ENCODE peak calls at places on chromosomes 5 and 9, in four cellular contexts. One of them, this sample, is unnamed.

GRCh38 chr5:179234563-179235135 is 110.6 kb downstream of the ADAMTS2 start:
- DNase-seq in RWPE1: no peak
- DNase-seq in MM.1S: no peak
- DNase-seq in HFFc6: no peak
- DNase-seq in this sample: no peak

GRCh38 chr5:133962801-133963476 is 5.5 kb downstream of the C5orf15 start:
- DNase-seq in MM.1S: no peak
- DNase-seq in RWPE1: no peak
- DNase-seq in HFFc6: peak; percentile 52
- DNase-seq in this sample: no peak

GRCh38 chr9:113525831-113526230 is 62.3 kb downstream of the RGS3 start:
- DNase-seq in HFFc6: no peak
- DNase-seq in MM.1S: no peak
- DNase-seq in RWPE1: no peak
- DNase-seq in this sample: no peak

GRCh38 chr5:158234323-158235158 is 375.6 kb upstream of the CLINT1 start:
- DNase-seq in HFFc6: no peak
- DNase-seq in RWPE1: no peak
- DNase-seq in MM.1S: no peak
- DNase-seq in this sample: no peak

GRCh38 chr5:79753863-79754645 is 64.4 kb downstream of the CMYA5 start:
- DNase-seq in HFFc6: no peak
- DNase-seq in RWPE1: no peak
- DNase-seq in MM.1S: no peak
- DNase-seq in this sample: no peak

GRCh38 chr9:134559013-134559412 is 82.6 kb upstream of the COL5A1 start:
- DNase-seq in MM.1S: no peak
- DNase-seq in RWPE1: no peak
- DNase-seq in HFFc6: no peak
- DNase-seq in this sample: no peak

GRCh38 chr5:80516826-80517225 is 28.9 kb downstream of the FAM151B start:
- DNase-seq in MM.1S: no peak
- DNase-seq in RWPE1: peak; percentile 85
- DNase-seq in HFFc6: peak; percentile 76
- DNase-seq in this sample: peak; percentile 15

GRCh38 chr5:110908848-110909247 is 162.7 kb upstream of the TSLP start:
- DNase-seq in HFFc6: no peak
- DNase-seq in MM.1S: no peak
- DNase-seq in RWPE1: no peak
- DNase-seq in this sample: no peak

GRCh38 chr5:78592735-78593386 is 55.7 kb downstream of the LHFPL2 start:
- DNase-seq in HFFc6: no peak
- DNase-seq in MM.1S: no peak
- DNase-seq in RWPE1: no peak
- DNase-seq in this sample: no peak

GRCh38 chr5:64883912-64884311 is 115.2 kb downstream of the CWC27 start:
- DNase-seq in HFFc6: no peak
- DNase-seq in MM.1S: no peak
- DNase-seq in RWPE1: no peak
- DNase-seq in this sample: no peak

GRCh38 chr5:76807296-76807695 is 11.5 kb upstream of the F2RL1 start:
- DNase-seq in RWPE1: peak; percentile 79
- DNase-seq in HFFc6: peak; percentile 79
- DNase-seq in MM.1S: no peak
- DNase-seq in this sample: no peak

DNA sequence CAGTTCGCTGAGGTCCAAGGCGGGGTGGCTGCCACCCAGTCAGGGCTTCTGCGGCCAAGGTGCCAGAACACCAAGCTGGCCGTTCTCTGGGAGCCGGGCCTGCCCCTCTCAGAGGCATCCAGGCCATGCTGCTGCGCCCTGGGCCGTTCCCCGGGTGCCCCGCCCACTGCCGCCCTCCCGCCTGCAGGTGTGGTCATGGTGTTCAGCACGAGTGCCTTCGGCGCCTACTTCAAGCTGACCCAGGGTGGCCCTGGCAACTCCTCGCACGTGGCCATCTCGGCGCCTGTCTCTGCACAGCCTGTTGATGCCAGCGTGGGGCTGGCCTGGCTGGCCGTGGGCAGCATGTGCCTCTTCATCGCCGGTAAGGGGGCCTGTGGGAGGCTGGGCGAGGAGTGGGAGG is 7.7 kb downstream of the SLC2A8 start:
- DNase-seq in RWPE1: no peak
- DNase-seq in MM.1S: no peak
- DNase-seq in HFFc6: no peak
- DNase-seq in this sample: no peak
- TF ChIP-seq CTCF in RWPE1: no peak
- TF ChIP-seq CTCF in MM.1S: no peak
- TF ChIP-seq CTCF in HFFc6: no peak
- TF ChIP-seq CTCF in this sample: no peak

DNA sequence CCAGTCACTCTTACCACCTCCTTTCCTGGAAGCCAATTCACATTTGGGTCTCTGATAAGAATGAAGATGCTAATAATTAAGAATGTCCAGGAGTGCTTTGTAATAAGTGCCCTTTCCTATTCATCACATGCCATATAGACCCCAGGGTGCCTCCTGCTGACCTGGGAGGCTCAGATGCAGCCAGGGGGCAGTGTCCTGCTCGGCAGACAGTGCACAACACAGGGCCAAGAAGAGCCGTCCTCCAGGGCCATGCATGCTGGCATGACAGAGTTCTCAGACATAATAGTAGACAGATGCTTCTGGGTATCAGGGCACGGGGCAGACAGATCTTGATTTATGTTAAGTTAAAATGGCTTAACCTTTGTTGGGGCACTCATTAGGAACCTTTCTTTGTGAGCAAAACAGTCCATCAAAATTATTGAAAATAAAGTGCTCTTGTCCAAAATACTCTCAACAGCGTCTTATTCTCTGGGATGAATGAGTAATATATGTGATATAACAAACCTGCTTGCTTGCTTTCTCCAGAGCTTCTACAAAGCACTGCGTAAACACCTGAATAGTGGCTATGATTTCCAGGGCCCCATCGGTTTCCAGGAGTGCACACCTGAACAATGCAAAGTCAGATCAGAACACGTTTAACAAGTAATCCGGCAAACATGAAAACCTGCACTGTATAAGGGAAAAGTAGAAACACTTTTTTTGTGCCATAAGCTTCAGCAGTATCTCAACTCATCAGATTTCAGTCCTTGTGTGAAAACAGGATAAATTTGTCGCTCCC is 192.7 kb downstream of the FANCC start:
- DNase-seq in HFFc6: no peak
- DNase-seq in MM.1S: no peak
- DNase-seq in RWPE1: no peak
- DNase-seq in this sample: no peak
- TF ChIP-seq CTCF in HFFc6: peak; percentile 60
- TF ChIP-seq CTCF in MM.1S: no peak
- TF ChIP-seq CTCF in RWPE1: no peak
- TF ChIP-seq CTCF in this sample: no peak

DNA sequence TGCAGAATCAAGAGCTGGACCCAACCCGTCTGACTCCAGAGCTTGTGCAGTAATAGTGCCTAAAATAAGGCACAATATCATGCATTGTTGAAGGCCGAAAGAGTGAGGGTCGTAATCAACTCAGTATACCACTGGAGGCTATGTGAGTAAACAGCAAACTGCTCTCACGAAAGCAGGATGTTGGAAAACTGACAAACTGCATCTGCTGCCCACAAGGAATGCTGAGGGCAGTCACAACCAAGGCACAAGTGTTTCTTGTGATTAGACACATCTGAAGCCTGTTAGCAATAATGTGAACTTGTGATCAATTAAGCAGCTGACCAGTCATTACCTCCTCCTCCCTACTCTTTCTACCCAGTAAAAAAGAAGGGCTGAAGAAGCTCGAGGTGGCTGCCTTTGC is 48.8 kb downstream of the TRPM3 start:
- DNase-seq in HFFc6: no peak
- DNase-seq in RWPE1: no peak
- DNase-seq in MM.1S: no peak
- DNase-seq in this sample: no peak
- TF ChIP-seq CTCF in HFFc6: no peak
- TF ChIP-seq CTCF in RWPE1: no peak
- TF ChIP-seq CTCF in MM.1S: no peak
- TF ChIP-seq CTCF in this sample: no peak

GRCh38 chr9:82498918-82499317 is 510.3 kb downstream of the SPATA31D1 start:
- DNase-seq in RWPE1: no peak
- DNase-seq in HFFc6: no peak
- DNase-seq in MM.1S: no peak
- DNase-seq in this sample: no peak

GRCh38 chr9:82499337-82499736 is 510.8 kb downstream of the SPATA31D1 start:
- DNase-seq in MM.1S: no peak
- DNase-seq in RWPE1: no peak
- DNase-seq in HFFc6: no peak
- DNase-seq in this sample: no peak

DNA sequence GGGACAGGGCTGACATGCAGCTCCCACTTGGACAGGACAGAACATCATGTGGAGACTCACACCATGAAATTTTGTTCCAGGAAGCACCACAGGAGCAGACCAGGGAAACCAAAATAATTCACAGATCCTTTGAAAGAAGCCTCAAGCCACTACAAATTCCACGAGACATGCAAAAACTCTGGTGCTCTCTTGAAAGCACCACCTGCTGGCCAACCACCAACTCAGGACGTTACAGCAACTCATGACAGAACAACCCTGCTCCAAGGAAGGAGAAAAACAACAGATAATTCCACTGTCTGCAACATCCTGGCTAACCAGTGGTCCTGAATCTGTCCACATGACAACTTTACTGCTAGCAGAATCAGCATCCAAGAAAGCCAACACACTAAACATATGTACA is 516.0 kb downstream of the SPATA31D1 start:
- DNase-seq in RWPE1: no peak
- DNase-seq in HFFc6: no peak
- DNase-seq in MM.1S: no peak
- DNase-seq in this sample: no peak
- TF ChIP-seq CTCF in RWPE1: no peak
- TF ChIP-seq CTCF in HFFc6: peak; percentile 31
- TF ChIP-seq CTCF in MM.1S: no peak
- TF ChIP-seq CTCF in this sample: no peak

DNA sequence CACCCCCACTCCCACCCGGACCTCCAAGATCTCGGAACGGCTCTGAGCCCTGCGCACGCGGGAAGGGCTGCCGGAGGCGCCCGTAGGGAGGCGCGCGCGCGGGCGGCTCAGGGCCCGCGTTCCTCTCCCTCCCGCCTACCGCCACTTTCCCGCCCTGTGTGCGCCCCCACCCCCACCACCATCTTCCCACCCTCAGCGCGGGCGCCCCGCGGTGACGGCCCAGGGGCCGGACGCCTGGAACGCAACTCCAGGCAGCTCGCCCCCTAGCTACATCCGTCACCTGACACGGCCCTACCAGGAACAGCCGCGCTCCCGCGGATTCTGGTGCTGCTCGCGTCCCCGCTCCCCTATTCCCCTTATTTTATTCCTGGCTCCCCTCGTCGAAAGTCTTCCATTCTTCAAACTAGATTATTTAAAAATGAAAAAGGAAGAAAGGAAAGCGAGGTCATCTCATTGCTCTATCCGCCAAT is at the start of gene CDKN2B-AS1:
- DNase-seq in MM.1S: no peak
- DNase-seq in HFFc6: peak; percentile 58
- DNase-seq in RWPE1: peak; percentile 67
- DNase-seq in this sample: peak; percentile 65
- TF ChIP-seq CTCF in MM.1S: no peak
- TF ChIP-seq CTCF in HFFc6: no peak
- TF ChIP-seq CTCF in RWPE1: peak; percentile 40
- TF ChIP-seq CTCF in this sample: peak; percentile 29

DNA sequence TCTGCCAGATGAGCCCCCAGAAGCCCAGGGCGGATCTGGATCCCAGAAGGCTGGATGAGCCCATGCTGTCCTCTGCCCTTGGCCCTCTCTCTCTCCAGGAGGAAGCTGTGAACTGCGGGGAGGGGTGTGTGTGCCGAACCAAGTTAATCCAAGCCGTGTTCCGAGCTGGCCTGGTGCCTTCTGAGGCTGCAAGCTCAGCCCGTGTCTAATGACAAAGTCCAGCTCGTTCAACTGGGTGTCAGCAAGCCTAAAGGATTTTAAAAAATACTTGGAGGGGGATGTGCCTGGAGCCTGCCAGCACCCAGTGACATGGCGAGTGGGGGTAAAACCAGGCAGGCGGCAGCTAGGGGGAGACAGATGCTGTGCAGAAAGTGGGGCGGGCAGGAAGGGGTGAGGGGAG is 8.0 kb downstream of the STC2 start:
- DNase-seq in MM.1S: no peak
- DNase-seq in RWPE1: no peak
- DNase-seq in HFFc6: no peak
- DNase-seq in this sample: no peak
- TF ChIP-seq CTCF in MM.1S: no peak
- TF ChIP-seq CTCF in RWPE1: no peak
- TF ChIP-seq CTCF in HFFc6: no peak
- TF ChIP-seq CTCF in this sample: no peak

GRCh38 chr9:32351845-32352244 is 32.6 kb upstream of the ACO1 start:
- DNase-seq in HFFc6: no peak
- DNase-seq in RWPE1: no peak
- DNase-seq in MM.1S: no peak
- DNase-seq in this sample: no peak
- TF ChIP-seq CTCF in HFFc6: peak; percentile 22
- TF ChIP-seq CTCF in RWPE1: no peak
- TF ChIP-seq CTCF in MM.1S: peak; percentile 31
- TF ChIP-seq CTCF in this sample: no peak

GRCh38 chr5:93603711-93604118 is 20.7 kb downstream of the NR2F1 start:
- DNase-seq in HFFc6: no peak
- DNase-seq in RWPE1: no peak
- DNase-seq in MM.1S: no peak
- DNase-seq in this sample: no peak
- TF ChIP-seq CTCF in HFFc6: no peak
- TF ChIP-seq CTCF in RWPE1: no peak
- TF ChIP-seq CTCF in MM.1S: no peak
- TF ChIP-seq CTCF in this sample: no peak

DNA sequence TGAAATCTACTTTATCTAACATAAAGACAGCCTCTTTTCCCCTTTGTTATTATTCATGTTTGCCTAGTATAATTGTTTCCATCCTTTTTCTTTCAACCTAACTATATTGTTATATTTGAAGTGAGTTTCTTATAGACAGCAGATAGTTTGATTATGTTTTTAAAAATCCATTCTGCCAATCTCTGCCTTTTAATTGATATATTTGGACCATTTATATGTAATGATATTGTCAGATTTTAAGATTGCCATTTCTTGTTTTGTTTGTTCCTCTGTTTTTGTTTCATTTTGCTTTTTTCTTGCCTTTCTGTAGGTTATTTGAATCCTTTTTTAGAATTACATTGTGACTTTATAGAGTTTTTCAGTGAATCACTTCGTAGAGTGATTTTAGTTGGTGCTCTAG is 74.8 kb upstream of the TMEM171 start:
- DNase-seq in RWPE1: no peak
- DNase-seq in MM.1S: no peak
- DNase-seq in HFFc6: no peak
- DNase-seq in this sample: no peak
- TF ChIP-seq CTCF in RWPE1: no peak
- TF ChIP-seq CTCF in MM.1S: no peak
- TF ChIP-seq CTCF in HFFc6: no peak
- TF ChIP-seq CTCF in this sample: no peak